ENCODE peak calls at places on chromosomes 12 and 14, in four cellular contexts. P, J, F and Z are unnamed samples.

GRCh38 chr14:93903342-93904184 is 23.6 kb upstream of the FAM181A start:
- DNase-seq in P (peak), J (no peak), F (peak), Z (peak)

GRCh38 chr12:46830731-46831334 is 5.0 kb upstream of the SLC38A4 start:
- DNase-seq in P (peak), J (no peak), F (no peak), Z (no peak)

GRCh38 chr12:116539905-116540482 is 19.2 kb upstream of the MAP1LC3B2 start:
- DNase-seq in P (peak), J (no peak), F (no peak), Z (no peak)

GRCh38 chr14:61567838-61568571 is 127.3 kb upstream of the HIF1A start:
- DNase-seq in P (no peak), J (no peak), F (no peak), Z (no peak)

GRCh38 chr12:26631846-26632245 is 201.1 kb downstream of the ITPR2 start:
- DNase-seq in P (no peak), J (no peak), F (no peak), Z (no peak)

GRCh38 chr14:92014014-92014413 is 25.8 kb downstream of the TRIP11 start:
- DNase-seq in P (peak), J (no peak), F (no peak), Z (no peak)

GRCh38 chr12:63995512-63995911 is 151.0 kb downstream of the SRGAP1 start:
- DNase-seq in P (no peak), J (no peak), F (no peak), Z (no peak)

GRCh38 chr12:75892779-75893408 is 138.7 kb downstream of the PHLDA1 start:
- DNase-seq in P (peak), J (no peak), F (no peak), Z (peak)

GRCh38 chr14:54919330-54919729 is 16.7 kb upstream of the GCH1 start:
- DNase-seq in P (no peak), J (no peak), F (no peak), Z (no peak)

GRCh38 chr12:9731393-9731792 is 1.5 kb downstream of the CLECL1 start:
- DNase-seq in P (no peak), J (no peak), F (no peak), Z (no peak)